ENCODE peak calls at places on chromosomes 11 and 22, in four cellular contexts. One of them, this sample, is unnamed.

GRCh38 chr22:35609261-35609660 is 7.9 kb downstream of the MB start:
- DNase-seq in AG04450: no peak
- DNase-seq in thoracic aorta: no peak
- DNase-seq in heart left ventricle: no peak
- DNase-seq in this sample: peak; percentile 20

GRCh38 chr22:19772673-19773469 is 12.3 kb downstream of the TBX1 start:
- DNase-seq in AG04450: no peak
- DNase-seq in thoracic aorta: no peak
- DNase-seq in heart left ventricle: no peak
- DNase-seq in this sample: peak; percentile 48

GRCh38 chr22:46364341-46365165 is 29.0 kb downstream of the TRMU start:
- DNase-seq in heart left ventricle: no peak
- DNase-seq in AG04450: no peak
- DNase-seq in thoracic aorta: no peak
- DNase-seq in this sample: peak; percentile 43

GRCh38 chr11:79510948-79511347 is 70.1 kb upstream of the TENM4 start:
- DNase-seq in heart left ventricle: no peak
- DNase-seq in AG04450: no peak
- DNase-seq in thoracic aorta: no peak
- DNase-seq in this sample: no peak

GRCh38 chr11:116376547-116376946 is 396.2 kb downstream of the BUD13 start:
- DNase-seq in thoracic aorta: no peak
- DNase-seq in AG04450: no peak
- DNase-seq in heart left ventricle: no peak
- DNase-seq in this sample: no peak

GRCh38 chr22:21098099-21098671 is 52.4 kb downstream of the LRRC74B start:
- DNase-seq in thoracic aorta: no peak
- DNase-seq in heart left ventricle: no peak
- DNase-seq in AG04450: no peak
- DNase-seq in this sample: no peak

GRCh38 chr11:34650528-34650927 is 29.6 kb downstream of the EHF start:
- DNase-seq in thoracic aorta: no peak
- DNase-seq in AG04450: no peak
- DNase-seq in heart left ventricle: no peak
- DNase-seq in this sample: no peak

GRCh38 chr11:103987631-103988594 is 48.5 kb upstream of the DDI1 start:
- DNase-seq in thoracic aorta: no peak
- DNase-seq in AG04450: no peak
- DNase-seq in heart left ventricle: no peak
- DNase-seq in this sample: no peak

GRCh38 chr11:586376-587316 is 10.4 kb downstream of the PHRF1 start:
- DNase-seq in thoracic aorta: no peak
- DNase-seq in AG04450: no peak
- DNase-seq in heart left ventricle: no peak
- DNase-seq in this sample: no peak

GRCh38 chr11:4642043-4642442 is 1.7 kb upstream of the OR51E1 start:
- DNase-seq in thoracic aorta: no peak
- DNase-seq in AG04450: no peak
- DNase-seq in heart left ventricle: peak; percentile 12
- DNase-seq in this sample: no peak

GRCh38 chr22:29740216-29740615 is 20.4 kb downstream of the CABP7 start:
- DNase-seq in heart left ventricle: no peak
- DNase-seq in thoracic aorta: no peak
- DNase-seq in AG04450: no peak
- DNase-seq in this sample: no peak

GRCh38 chr22:19972251-19972650 is 30.6 kb upstream of the TXNRD2 start:
- DNase-seq in heart left ventricle: no peak
- DNase-seq in AG04450: no peak
- DNase-seq in thoracic aorta: no peak
- DNase-seq in this sample: no peak

DNA sequence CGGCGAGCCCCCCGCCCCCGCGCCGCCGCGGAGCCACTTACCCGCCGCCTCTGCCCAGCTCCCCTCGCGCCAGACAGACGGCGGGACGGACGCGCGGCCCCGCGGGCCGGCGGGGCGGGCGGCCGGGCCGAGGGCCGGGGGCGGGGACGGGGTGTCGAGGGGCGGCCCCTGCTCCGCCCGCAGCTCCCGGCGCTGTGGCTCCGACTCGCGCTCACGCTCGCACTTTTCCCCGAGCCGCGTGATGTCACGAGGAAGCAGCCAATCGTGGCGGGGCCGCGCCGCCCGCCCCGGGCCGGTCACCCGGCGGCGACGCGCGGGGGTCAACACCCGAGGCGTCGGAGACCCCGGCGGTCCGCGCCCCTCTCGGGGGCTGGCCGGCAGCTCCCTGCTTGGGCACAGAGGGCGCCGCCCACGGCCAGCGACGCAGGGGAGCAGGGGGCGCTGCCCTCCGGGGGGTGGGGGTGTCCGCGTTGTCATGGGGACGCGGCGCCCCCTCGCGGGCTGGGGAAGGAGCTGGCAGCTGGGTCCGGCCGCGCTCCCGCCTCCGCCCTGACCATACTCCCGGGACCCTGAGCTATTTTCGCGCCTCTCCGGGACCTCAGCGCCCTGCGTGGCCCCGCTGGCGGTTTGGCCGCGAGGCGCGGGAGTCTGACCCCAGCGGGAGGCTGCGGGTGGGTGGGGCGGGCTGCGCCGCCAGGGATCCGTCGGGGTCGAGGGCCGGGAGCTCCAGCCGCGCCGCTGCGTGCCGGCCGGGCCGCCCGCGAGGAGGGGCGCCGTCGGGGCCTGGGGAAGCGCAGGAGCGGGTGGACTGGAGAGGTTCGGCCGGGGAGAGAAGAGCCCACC is at the start of gene CHRM4:
- DNase-seq in heart left ventricle: no peak
- DNase-seq in AG04450: no peak
- DNase-seq in thoracic aorta: no peak
- DNase-seq in this sample: no peak
- H3K4me3 ChIP-seq in heart left ventricle: peak within 1 kb of the TSS; percentile 55
- H3K4me3 ChIP-seq in AG04450: peak within 1 kb of the TSS; percentile 48
- H3K4me3 ChIP-seq in thoracic aorta: peak within 1 kb of the TSS; percentile 66
- H3K4me3 ChIP-seq in this sample: peak within 1 kb of the TSS; percentile 46

GRCh38 chr11:106309070-106309684 is 231.7 kb downstream of the AASDHPPT start:
- DNase-seq in heart left ventricle: no peak
- DNase-seq in thoracic aorta: no peak
- DNase-seq in AG04450: no peak
- DNase-seq in this sample: no peak

GRCh38 chr11:106304274-106304673 is 226.8 kb downstream of the AASDHPPT start:
- DNase-seq in AG04450: peak; percentile 23
- DNase-seq in thoracic aorta: no peak
- DNase-seq in heart left ventricle: no peak
- DNase-seq in this sample: no peak

GRCh38 chr11:106302416-106302815 is 225.0 kb downstream of the AASDHPPT start:
- DNase-seq in heart left ventricle: no peak
- DNase-seq in AG04450: no peak
- DNase-seq in thoracic aorta: no peak
- DNase-seq in this sample: no peak

GRCh38 chr11:106305458-106305857 is 228.0 kb downstream of the AASDHPPT start:
- DNase-seq in heart left ventricle: no peak
- DNase-seq in thoracic aorta: no peak
- DNase-seq in AG04450: no peak
- DNase-seq in this sample: no peak

GRCh38 chr11:106306942-106307341 is 229.5 kb downstream of the AASDHPPT start:
- DNase-seq in heart left ventricle: no peak
- DNase-seq in thoracic aorta: no peak
- DNase-seq in AG04450: no peak
- DNase-seq in this sample: no peak
- TF ChIP-seq CTCF in heart left ventricle: no peak
- TF ChIP-seq CTCF in thoracic aorta: no peak
- TF ChIP-seq CTCF in AG04450: peak; percentile 26
- TF ChIP-seq CTCF in this sample: no peak

GRCh38 chr11:2655834-2656622 is 43.8 kb downstream of the KCNQ1OT1 start:
- DNase-seq in AG04450: no peak
- DNase-seq in heart left ventricle: no peak
- DNase-seq in thoracic aorta: no peak
- DNase-seq in this sample: no peak

GRCh38 chr11:2655320-2655719 is 44.5 kb downstream of the KCNQ1OT1 start:
- DNase-seq in heart left ventricle: no peak
- DNase-seq in AG04450: no peak
- DNase-seq in thoracic aorta: no peak
- DNase-seq in this sample: no peak

GRCh38 chr11:2657697-2658284 is 42.0 kb downstream of the KCNQ1OT1 start:
- DNase-seq in AG04450: no peak
- DNase-seq in thoracic aorta: no peak
- DNase-seq in heart left ventricle: no peak
- DNase-seq in this sample: no peak

GRCh38 chr11:2653930-2654739 is 45.7 kb downstream of the KCNQ1OT1 start:
- DNase-seq in AG04450: no peak
- DNase-seq in thoracic aorta: no peak
- DNase-seq in heart left ventricle: no peak
- DNase-seq in this sample: no peak

DNA sequence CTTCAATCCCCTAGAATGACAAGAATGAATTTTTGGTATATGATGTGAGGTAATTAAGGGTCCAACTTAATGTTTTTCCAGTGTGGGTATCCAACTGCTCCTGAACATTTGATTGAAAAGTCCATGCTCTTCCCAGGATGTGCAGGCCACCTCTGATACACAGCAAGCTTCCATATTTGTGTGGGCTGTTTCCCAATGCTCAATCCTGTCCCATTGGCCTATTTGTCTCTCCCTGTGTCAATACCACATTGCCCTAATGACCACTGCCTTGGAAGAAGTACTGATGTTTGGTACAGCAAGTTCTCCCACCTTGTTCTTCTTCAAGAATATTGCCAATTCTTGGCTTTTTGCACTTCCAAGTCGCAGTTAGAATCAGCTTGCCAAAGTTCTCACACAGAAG is 42.9 kb downstream of the KCNQ1OT1 start:
- DNase-seq in AG04450: no peak
- DNase-seq in heart left ventricle: no peak
- DNase-seq in thoracic aorta: no peak
- DNase-seq in this sample: no peak
- H3K9me3 ChIP-seq in AG04450: peaks cover 62% of the 10 kb centered on the region
- H3K9me3 ChIP-seq in heart left ventricle: peaks cover 5% of the 10 kb centered on the region
- H3K9me3 ChIP-seq in thoracic aorta: peaks cover 25% of the 10 kb centered on the region
- H3K9me3 ChIP-seq in this sample: peaks cover 29% of the 10 kb centered on the region

GRCh38 chr22:33421859-33422258 is 363.7 kb upstream of the SYN3 start:
- DNase-seq in AG04450: no peak
- DNase-seq in heart left ventricle: no peak
- DNase-seq in thoracic aorta: no peak
- DNase-seq in this sample: no peak

GRCh38 chr22:33426451-33426850 is 368.3 kb upstream of the SYN3 start:
- DNase-seq in thoracic aorta: no peak
- DNase-seq in heart left ventricle: no peak
- DNase-seq in AG04450: no peak
- DNase-seq in this sample: no peak

GRCh38 chr22:33431300-33431699 is 373.1 kb upstream of the SYN3 start:
- DNase-seq in thoracic aorta: no peak
- DNase-seq in heart left ventricle: no peak
- DNase-seq in AG04450: no peak
- DNase-seq in this sample: no peak

GRCh38 chr22:33427461-33427860 is 369.3 kb upstream of the SYN3 start:
- DNase-seq in heart left ventricle: no peak
- DNase-seq in thoracic aorta: no peak
- DNase-seq in AG04450: no peak
- DNase-seq in this sample: no peak
- H3K4me3 ChIP-seq in heart left ventricle: no peak overlapping the region
- H3K4me3 ChIP-seq in thoracic aorta: no peak overlapping the region
- H3K4me3 ChIP-seq in AG04450: no peak overlapping the region
- H3K4me3 ChIP-seq in this sample: no peak overlapping the region

GRCh38 chr22:43515902-43516301 is 104.1 kb downstream of the MPPED1 start:
- DNase-seq in heart left ventricle: no peak
- DNase-seq in AG04450: no peak
- DNase-seq in thoracic aorta: no peak
- DNase-seq in this sample: peak; percentile 22
- TF ChIP-seq CTCF in heart left ventricle: no peak
- TF ChIP-seq CTCF in AG04450: no peak
- TF ChIP-seq CTCF in thoracic aorta: no peak
- TF ChIP-seq CTCF in this sample: no peak

GRCh38 chr22:47504962-47505361 is 742.5 kb downstream of the TBC1D22A start:
- DNase-seq in heart left ventricle: no peak
- DNase-seq in thoracic aorta: no peak
- DNase-seq in AG04450: no peak
- DNase-seq in this sample: no peak

GRCh38 chr22:47495102-47495501 is 732.7 kb downstream of the TBC1D22A start:
- DNase-seq in AG04450: no peak
- DNase-seq in thoracic aorta: no peak
- DNase-seq in heart left ventricle: no peak
- DNase-seq in this sample: no peak

GRCh38 chr22:47497666-47498065 is 735.2 kb downstream of the TBC1D22A start:
- DNase-seq in AG04450: no peak
- DNase-seq in thoracic aorta: no peak
- DNase-seq in heart left ventricle: peak; percentile 9
- DNase-seq in this sample: no peak

GRCh38 chr22:47498969-47499368 is 736.5 kb downstream of the TBC1D22A start:
- DNase-seq in AG04450: no peak
- DNase-seq in heart left ventricle: no peak
- DNase-seq in thoracic aorta: no peak
- DNase-seq in this sample: no peak
- H3K9me3 ChIP-seq in AG04450: peaks cover 20% of the 10 kb centered on the region
- H3K9me3 ChIP-seq in heart left ventricle: no peaks in the 10 kb centered on the region
- H3K9me3 ChIP-seq in thoracic aorta: no peaks in the 10 kb centered on the region
- H3K9me3 ChIP-seq in this sample: peaks cover 17% of the 10 kb centered on the region

GRCh38 chr11:88301478-88302140 is 35.9 kb downstream of the CTSC start:
- DNase-seq in AG04450: no peak
- DNase-seq in heart left ventricle: no peak
- DNase-seq in thoracic aorta: no peak
- DNase-seq in this sample: no peak

GRCh38 chr11:88303037-88303436 is 34.5 kb downstream of the CTSC start:
- DNase-seq in AG04450: no peak
- DNase-seq in heart left ventricle: no peak
- DNase-seq in thoracic aorta: no peak
- DNase-seq in this sample: no peak

GRCh38 chr11:88297320-88298263 is 39.9 kb downstream of the CTSC start:
- DNase-seq in thoracic aorta: no peak
- DNase-seq in heart left ventricle: no peak
- DNase-seq in AG04450: no peak
- DNase-seq in this sample: no peak

GRCh38 chr11:88304352-88304751 is 33.2 kb downstream of the CTSC start:
- DNase-seq in thoracic aorta: no peak
- DNase-seq in AG04450: no peak
- DNase-seq in heart left ventricle: no peak
- DNase-seq in this sample: no peak

DNA sequence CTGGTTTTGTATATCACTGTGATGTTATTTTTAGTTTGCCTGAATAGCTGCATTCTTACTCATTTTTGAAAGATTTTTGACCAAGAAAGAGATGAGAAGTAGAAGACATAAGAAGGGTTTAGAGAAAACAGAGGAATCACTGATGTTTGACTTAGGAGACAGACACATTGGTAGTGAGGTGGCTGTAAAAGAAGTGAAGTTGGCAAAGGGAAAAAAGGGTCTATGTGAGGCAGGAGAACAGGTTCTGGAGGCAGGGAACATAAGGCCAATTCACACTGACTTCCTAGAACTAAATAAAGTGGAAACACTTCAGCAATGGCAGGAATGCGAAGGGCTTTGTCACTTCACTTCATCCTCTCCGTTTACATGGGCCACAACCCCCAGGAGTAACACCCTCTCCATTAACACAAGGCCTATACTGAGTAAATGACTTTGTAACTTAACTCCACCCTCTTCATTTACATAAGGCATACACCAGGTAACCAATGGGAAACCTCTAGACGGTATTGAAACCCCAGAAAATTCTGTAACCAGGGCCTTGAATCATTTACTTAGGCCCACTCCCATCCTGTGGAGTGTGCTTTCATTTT is 36.6 kb downstream of the CTSC start:
- DNase-seq in thoracic aorta: no peak
- DNase-seq in AG04450: no peak
- DNase-seq in heart left ventricle: no peak
- DNase-seq in this sample: no peak
- H3K4me3 ChIP-seq in thoracic aorta: no peak overlapping the region
- H3K4me3 ChIP-seq in AG04450: no peak overlapping the region
- H3K4me3 ChIP-seq in heart left ventricle: no peak overlapping the region
- H3K4me3 ChIP-seq in this sample: no peak overlapping the region

This sample was measured in lower lobe of right lung.